ENCODE peak calls at places on chromosomes 5 and 9, in five cellular contexts. One of them, this sample, is unnamed.

GRCh38 chr9:136525841-136526499 is 19.9 kb downstream of the NOTCH1 start:
- DNase-seq in AG04450: no peak
- DNase-seq in heart right ventricle: peak
- DNase-seq in fibroblast of pulmonary artery: no peak
- DNase-seq in AG10803: no peak
- DNase-seq in this sample: no peak

GRCh38 chr5:123089971-123090640 is 1.1 kb downstream of the PRDM6 start:
- DNase-seq in AG04450: no peak
- DNase-seq in heart right ventricle: peak
- DNase-seq in fibroblast of pulmonary artery: peak
- DNase-seq in AG10803: peak
- DNase-seq in this sample: no peak

GRCh38 chr9:2919347-2919746 is 75.5 kb upstream of the PUM3 start:
- DNase-seq in AG04450: no peak
- DNase-seq in heart right ventricle: no peak
- DNase-seq in fibroblast of pulmonary artery: peak
- DNase-seq in AG10803: peak
- DNase-seq in this sample: no peak

GRCh38 chr5:173848986-173849596 is 39.1 kb upstream of the CPEB4 start:
- DNase-seq in AG04450: no peak
- DNase-seq in heart right ventricle: no peak
- DNase-seq in fibroblast of pulmonary artery: no peak
- DNase-seq in AG10803: no peak
- DNase-seq in this sample: no peak

GRCh38 chr5:59236448-59236847 is 653.6 kb downstream of the RAB3C start:
- DNase-seq in AG04450: no peak
- DNase-seq in heart right ventricle: no peak
- DNase-seq in fibroblast of pulmonary artery: peak
- DNase-seq in AG10803: no peak
- DNase-seq in this sample: no peak

GRCh38 chr5:181189363-181189961 is 15.5 kb downstream of the TRIM7 start:
- DNase-seq in AG04450: no peak
- DNase-seq in heart right ventricle: peak
- DNase-seq in fibroblast of pulmonary artery: peak
- DNase-seq in AG10803: peak
- DNase-seq in this sample: no peak

GRCh38 chr5:4511996-4512656 is 628.0 kb upstream of the ADAMTS16 start:
- DNase-seq in AG04450: no peak
- DNase-seq in heart right ventricle: peak
- DNase-seq in fibroblast of pulmonary artery: peak
- DNase-seq in AG10803: peak
- DNase-seq in this sample: no peak

GRCh38 chr9:4769321-4770080 is 23.2 kb upstream of the RCL1 start:
- DNase-seq in AG04450: no peak
- DNase-seq in heart right ventricle: no peak
- DNase-seq in fibroblast of pulmonary artery: peak
- DNase-seq in AG10803: no peak
- DNase-seq in this sample: no peak

GRCh38 chr5:94969174-94969573 is 315.7 kb downstream of the MCTP1 start:
- DNase-seq in AG04450: no peak
- DNase-seq in heart right ventricle: no peak
- DNase-seq in fibroblast of pulmonary artery: peak
- DNase-seq in AG10803: peak
- DNase-seq in this sample: no peak

GRCh38 chr9:95570646-95571045 is 53.9 kb upstream of the PTCH1 start:
- DNase-seq in AG04450: no peak
- DNase-seq in heart right ventricle: no peak
- DNase-seq in fibroblast of pulmonary artery: no peak
- DNase-seq in AG10803: peak
- DNase-seq in this sample: no peak

GRCh38 chr5:150489358-150490295 is 18.3 kb upstream of the NDST1 start:
- DNase-seq in AG04450: no peak
- DNase-seq in heart right ventricle: peak
- DNase-seq in fibroblast of pulmonary artery: no peak
- DNase-seq in AG10803: peak
- DNase-seq in this sample: no peak

GRCh38 chr5:138574744-138575193 is 432 bp downstream of the HSPA9 start:
- DNase-seq in AG04450: no peak
- DNase-seq in heart right ventricle: no peak
- DNase-seq in fibroblast of pulmonary artery: no peak
- DNase-seq in AG10803: no peak
- DNase-seq in this sample: no peak

GRCh38 chr5:126865299-126865698 is 88.4 kb downstream of the LMNB1 start:
- DNase-seq in AG04450: peak
- DNase-seq in heart right ventricle: no peak
- DNase-seq in fibroblast of pulmonary artery: peak
- DNase-seq in AG10803: peak
- DNase-seq in this sample: peak

GRCh38 chr5:148912146-148912545 is 85.7 kb downstream of the ADRB2 start:
- DNase-seq in AG04450: no peak
- DNase-seq in heart right ventricle: no peak
- DNase-seq in fibroblast of pulmonary artery: peak
- DNase-seq in AG10803: no peak
- DNase-seq in this sample: no peak

GRCh38 chr5:177405805-177406204 is 3.6 kb downstream of the F12 start:
- DNase-seq in AG04450: no peak
- DNase-seq in heart right ventricle: no peak
- DNase-seq in fibroblast of pulmonary artery: no peak
- DNase-seq in AG10803: no peak
- DNase-seq in this sample: no peak

GRCh38 chr5:67030289-67031069 is 166.1 kb downstream of the CD180 start:
- DNase-seq in AG04450: no peak
- DNase-seq in heart right ventricle: no peak
- DNase-seq in fibroblast of pulmonary artery: peak
- DNase-seq in AG10803: peak
- DNase-seq in this sample: peak

GRCh38 chr9:87959916-87960581 is 14.3 kb downstream of the CDK20 start:
- DNase-seq in AG04450: peak
- DNase-seq in heart right ventricle: no peak
- DNase-seq in fibroblast of pulmonary artery: peak
- DNase-seq in AG10803: no peak
- DNase-seq in this sample: peak

GRCh38 chr9:135840107-135840506 is 67.2 kb downstream of the CAMSAP1 start:
- DNase-seq in AG04450: no peak
- DNase-seq in heart right ventricle: no peak
- DNase-seq in fibroblast of pulmonary artery: no peak
- DNase-seq in AG10803: no peak
- DNase-seq in this sample: no peak

GRCh38 chr5:39547548-39548154 is 122.9 kb upstream of the DAB2 start:
- DNase-seq in AG04450: peak
- DNase-seq in heart right ventricle: no peak
- DNase-seq in fibroblast of pulmonary artery: peak
- DNase-seq in AG10803: peak
- DNase-seq in this sample: peak

GRCh38 chr5:144040615-144041394 is 129.7 kb downstream of the YIPF5 start:
- DNase-seq in AG04450: no peak
- DNase-seq in heart right ventricle: no peak
- DNase-seq in fibroblast of pulmonary artery: no peak
- DNase-seq in AG10803: peak
- DNase-seq in this sample: no peak

GRCh38 chr5:61132559-61132958 is 29.7 kb downstream of the SMIM15 start:
- DNase-seq in AG04450: peak
- DNase-seq in heart right ventricle: no peak
- DNase-seq in fibroblast of pulmonary artery: peak
- DNase-seq in AG10803: peak
- DNase-seq in this sample: peak

GRCh38 chr5:108379722-108380530 is 2.0 kb downstream of the FBXL17 start:
- DNase-seq in AG04450: no peak
- DNase-seq in heart right ventricle: no peak
- DNase-seq in fibroblast of pulmonary artery: peak
- DNase-seq in AG10803: no peak
- DNase-seq in this sample: no peak

GRCh38 chr9:22683393-22684075 is 236.9 kb downstream of the DMRTA1 start:
- DNase-seq in AG04450: peak
- DNase-seq in heart right ventricle: no peak
- DNase-seq in fibroblast of pulmonary artery: no peak
- DNase-seq in AG10803: peak
- DNase-seq in this sample: no peak

GRCh38 chr5:58401701-58402100 is 58.2 kb downstream of the PLK2 start:
- DNase-seq in AG04450: no peak
- DNase-seq in heart right ventricle: no peak
- DNase-seq in fibroblast of pulmonary artery: no peak
- DNase-seq in AG10803: no peak
- DNase-seq in this sample: no peak

GRCh38 chr5:145938699-145939531 is 2.5 kb downstream of the SH3RF2 start:
- DNase-seq in AG04450: no peak
- DNase-seq in heart right ventricle: no peak
- DNase-seq in fibroblast of pulmonary artery: no peak
- DNase-seq in AG10803: no peak
- DNase-seq in this sample: no peak

GRCh38 chr5:98482321-98483111 is 290.9 kb upstream of the RGMB start:
- DNase-seq in AG04450: no peak
- DNase-seq in heart right ventricle: no peak
- DNase-seq in fibroblast of pulmonary artery: no peak
- DNase-seq in AG10803: peak
- DNase-seq in this sample: no peak

GRCh38 chr5:151598556-151598955 is 7.4 kb upstream of the FAT2 start:
- DNase-seq in AG04450: no peak
- DNase-seq in heart right ventricle: no peak
- DNase-seq in fibroblast of pulmonary artery: no peak
- DNase-seq in AG10803: no peak
- DNase-seq in this sample: no peak

GRCh38 chr5:38845555-38846378 is at the start of gene OSMR:
- DNase-seq in AG04450: peak
- DNase-seq in heart right ventricle: peak
- DNase-seq in fibroblast of pulmonary artery: peak
- DNase-seq in AG10803: peak
- DNase-seq in this sample: peak

GRCh38 chr9:68560131-68560844 is 19.6 kb upstream of the TMEM252 start:
- DNase-seq in AG04450: peak
- DNase-seq in heart right ventricle: peak
- DNase-seq in fibroblast of pulmonary artery: peak
- DNase-seq in AG10803: peak
- DNase-seq in this sample: no peak

GRCh38 chr5:170640731-170641588 is 137.1 kb downstream of the KCNIP1 start:
- DNase-seq in AG04450: no peak
- DNase-seq in heart right ventricle: no peak
- DNase-seq in fibroblast of pulmonary artery: no peak
- DNase-seq in AG10803: no peak
- DNase-seq in this sample: no peak

GRCh38 chr5:36696059-36696673 is 89.8 kb downstream of the SLC1A3 start:
- DNase-seq in AG04450: peak
- DNase-seq in heart right ventricle: peak
- DNase-seq in fibroblast of pulmonary artery: peak
- DNase-seq in AG10803: peak
- DNase-seq in this sample: no peak

GRCh38 chr9:136403915-136404800 is 4.2 kb upstream of the SNAPC4 start:
- DNase-seq in AG04450: no peak
- DNase-seq in heart right ventricle: no peak
- DNase-seq in fibroblast of pulmonary artery: no peak
- DNase-seq in AG10803: no peak
- DNase-seq in this sample: no peak

GRCh38 chr5:77561965-77562364 is 69.8 kb upstream of the WDR41 start:
- DNase-seq in AG04450: no peak
- DNase-seq in heart right ventricle: no peak
- DNase-seq in fibroblast of pulmonary artery: no peak
- DNase-seq in AG10803: no peak
- DNase-seq in this sample: no peak

GRCh38 chr9:121884057-121884512 is 209.0 kb downstream of the TTLL11 start:
- DNase-seq in AG04450: no peak
- DNase-seq in heart right ventricle: no peak
- DNase-seq in fibroblast of pulmonary artery: no peak
- DNase-seq in AG10803: no peak
- DNase-seq in this sample: no peak

GRCh38 chr5:141521244-141521781 is 32.4 kb downstream of the PCDHGC5 start:
- DNase-seq in AG04450: peak
- DNase-seq in heart right ventricle: no peak
- DNase-seq in fibroblast of pulmonary artery: peak
- DNase-seq in AG10803: peak
- DNase-seq in this sample: peak
- TF ChIP-seq CTCF in AG04450: no peak
- TF ChIP-seq CTCF in heart right ventricle: no peak
- TF ChIP-seq CTCF in fibroblast of pulmonary artery: no peak
- TF ChIP-seq CTCF in AG10803: no peak
- TF ChIP-seq CTCF in this sample: no peak

GRCh38 chr9:129667378-129667777 is 1.9 kb downstream of the PRRX2 start:
- DNase-seq in AG04450: no peak
- DNase-seq in heart right ventricle: no peak
- DNase-seq in fibroblast of pulmonary artery: no peak
- DNase-seq in AG10803: no peak
- DNase-seq in this sample: no peak
- H3K4me3 ChIP-seq in AG04450: peak
- H3K4me3 ChIP-seq in heart right ventricle: no peak
- H3K4me3 ChIP-seq in fibroblast of pulmonary artery: no peak
- H3K4me3 ChIP-seq in AG10803: peak
- H3K4me3 ChIP-seq in this sample: peak

DNA sequence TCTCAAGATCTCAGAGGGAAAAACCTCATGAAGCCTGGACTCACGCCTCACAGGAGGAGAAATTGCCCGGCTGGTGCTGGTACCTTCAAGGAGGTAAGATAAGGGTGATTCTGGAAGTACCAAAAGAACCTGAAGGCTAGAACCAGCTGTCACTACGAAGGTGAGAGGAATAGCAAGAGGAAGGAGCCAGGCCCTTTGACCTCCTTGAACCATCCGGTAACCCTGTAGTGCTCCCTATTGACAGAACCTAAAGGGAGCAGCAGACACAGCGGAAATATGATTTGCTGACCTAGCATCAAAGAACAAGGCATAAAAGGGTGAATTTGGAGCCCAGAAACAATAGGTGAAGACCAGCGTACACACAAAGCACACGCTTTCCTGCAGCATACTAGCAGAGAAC is 92.2 kb downstream of the DOCK8 start:
- DNase-seq in AG04450: no peak
- DNase-seq in heart right ventricle: no peak
- DNase-seq in fibroblast of pulmonary artery: no peak
- DNase-seq in AG10803: no peak
- DNase-seq in this sample: no peak
- TF ChIP-seq CTCF in AG04450: no peak
- TF ChIP-seq CTCF in heart right ventricle: no peak
- TF ChIP-seq CTCF in fibroblast of pulmonary artery: no peak
- TF ChIP-seq CTCF in AG10803: no peak
- TF ChIP-seq CTCF in this sample: no peak

GRCh38 chr5:139689631-139690384 is 41.7 kb downstream of the CXXC5 start:
- DNase-seq in AG04450: no peak
- DNase-seq in heart right ventricle: no peak
- DNase-seq in fibroblast of pulmonary artery: peak
- DNase-seq in AG10803: no peak
- DNase-seq in this sample: no peak
- H3K4me3 ChIP-seq in AG04450: no peak
- H3K4me3 ChIP-seq in heart right ventricle: no peak
- H3K4me3 ChIP-seq in fibroblast of pulmonary artery: no peak
- H3K4me3 ChIP-seq in AG10803: no peak
- H3K4me3 ChIP-seq in this sample: no peak

GRCh38 chr5:76143884-76144283 is 60.7 kb downstream of the SV2C start:
- DNase-seq in AG04450: no peak
- DNase-seq in heart right ventricle: no peak
- DNase-seq in fibroblast of pulmonary artery: no peak
- DNase-seq in AG10803: no peak
- DNase-seq in this sample: no peak

GRCh38 chr5:76144892-76145291 is 61.7 kb downstream of the SV2C start:
- DNase-seq in AG04450: no peak
- DNase-seq in heart right ventricle: no peak
- DNase-seq in fibroblast of pulmonary artery: no peak
- DNase-seq in AG10803: no peak
- DNase-seq in this sample: no peak

GRCh38 chr5:76145945-76146344 is 62.8 kb downstream of the SV2C start:
- DNase-seq in AG04450: no peak
- DNase-seq in heart right ventricle: no peak
- DNase-seq in fibroblast of pulmonary artery: no peak
- DNase-seq in AG10803: no peak
- DNase-seq in this sample: no peak
- TF ChIP-seq CTCF in AG04450: peak
- TF ChIP-seq CTCF in heart right ventricle: no peak
- TF ChIP-seq CTCF in fibroblast of pulmonary artery: no peak
- TF ChIP-seq CTCF in AG10803: no peak
- TF ChIP-seq CTCF in this sample: no peak

This sample was measured in AG09309.